ENCODE peak calls at places on chromosome X, in ten cellular contexts. T is stimulated activated CD4-positive, alpha-beta T cell treated with anti-CD3 and anti-CD28 coated beads, Interleukin-4, amount 100 ng/mL, for 1 hour; R is CD8-positive, alpha-beta memory T cell; S is stimulated activated naive B cell treated with anti-CD40 and anti-IgM and Interleukin-4, amounts not matched to agents 10 μg/mL and 1 μg/mL and 100 μg/mL, for 72 hours; O is CD4-positive, alpha-beta T cell; D is activated naive CD4-positive, alpha-beta T cell; A is T-cell; W is H9; Q is ascending aorta; I is NCI-H1048. B is an unnamed sample.

GRCh38 chrX:107654778-107655761 is 26.8 kb downstream of the PRPS1 start:
- DNase-seq in R (peak), S (peak), W (peak), O (peak), T (peak), A (peak), Q (peak), D (peak), I (no peak), B (peak)

GRCh38 chrX:13387656-13388421 is 68.0 kb upstream of the ATXN3L start:
- DNase-seq in A (no peak), W (no peak), T (no peak), S (peak), Q (no peak), D (no peak), R (no peak), O (no peak), I (no peak), B (no peak)

GRCh38 chrX:134718329-134719317 is 60.4 kb upstream of the PLAC1 start:
- DNase-seq in S (no peak), R (no peak), I (no peak), W (no peak), O (no peak), D (no peak), T (no peak), Q (no peak), A (peak), B (no peak)

GRCh38 chrX:129773649-129774458 is 5.9 kb upstream of the SASH3 start:
- DNase-seq in W (no peak), S (no peak), T (no peak), Q (no peak), A (no peak), D (no peak), R (no peak), O (no peak), I (no peak), B (peak)

GRCh38 chrX:136199365-136199764 is 51.8 kb downstream of the MAP7D3 start:
- DNase-seq in O (no peak), Q (no peak), I (no peak), R (no peak), S (no peak), A (no peak), W (no peak), D (no peak), T (no peak), B (no peak)

GRCh38 chrX:48548871-48549270 is 9.4 kb downstream of the TBC1D25 start:
- DNase-seq in R (no peak), T (no peak), A (no peak), I (no peak), Q (no peak), W (no peak), O (no peak), D (no peak), S (no peak), B (no peak)

GRCh38 chrX:131752493-131753198 is 208.8 kb downstream of the OR13H1 start:
- DNase-seq in Q (peak), O (peak), D (peak), A (no peak), W (no peak), S (peak), T (no peak), R (no peak), I (peak), B (no peak)

GRCh38 chrX:150767475-150768131 is 74.4 kb downstream of the MTMR1 start:
- DNase-seq in A (no peak), I (no peak), T (no peak), D (no peak), R (no peak), S (no peak), W (no peak), Q (no peak), O (no peak), B (no peak)

GRCh38 chrX:84188320-84188834 is 378 bp upstream of the RPS6KA6 start:
- DNase-seq in W (peak), S (no peak), I (no peak), A (peak), Q (no peak), T (peak), O (no peak), R (no peak), D (no peak), B (no peak)

GRCh38 chrX:131821945-131822622 is 201.0 kb upstream of the STK26 start:
- DNase-seq in A (no peak), O (peak), S (peak), D (peak), I (no peak), W (no peak), R (no peak), T (no peak), Q (peak), B (peak)

GRCh38 chrX:427812-428725 is 41.4 kb upstream of the PPP2R3B start:
- DNase-seq in S (no peak), R (no peak), I (no peak), Q (no peak), W (peak), O (no peak), D (no peak), A (no peak), T (peak), B (no peak)

GRCh38 chrX:139850968-139851367 is 81.9 kb downstream of the ATP11C start:
- DNase-seq in W (peak), D (no peak), R (no peak), I (no peak), O (no peak), A (no peak), T (no peak), S (no peak), Q (no peak), B (no peak)

GRCh38 chrX:120315776-120316175 is 4.5 kb upstream of the TMEM255A start:
- DNase-seq in D (no peak), O (no peak), S (no peak), W (no peak), I (no peak), A (no peak), R (no peak), T (no peak), Q (no peak), B (no peak)

GRCh38 chrX:120727503-120727902 is 97.6 kb upstream of the C1GALT1C1 start:
- DNase-seq in R (no peak), I (no peak), D (no peak), W (no peak), Q (no peak), T (no peak), A (no peak), S (no peak), O (no peak), B (no peak)

GRCh38 chrX:30654989-30655607 is 1.9 kb downstream of the GK start:
- DNase-seq in R (no peak), D (no peak), O (no peak), W (no peak), I (no peak), A (no peak), T (no peak), Q (no peak), S (no peak), B (no peak)

GRCh38 chrX:69959712-69960111 is 90.0 kb downstream of the AWAT2 start:
- DNase-seq in Q (no peak), S (no peak), W (no peak), I (no peak), O (no peak), R (no peak), D (no peak), T (no peak), A (no peak), B (no peak)

GRCh38 chrX:154378059-154378798 is 866 bp upstream of the EMD start:
- DNase-seq in O (peak), Q (no peak), R (peak), T (peak), D (peak), W (peak), S (peak), A (peak), I (no peak), B (no peak)

GRCh38 chrX:97039363-97040029 is 155.8 kb downstream of the RPA4 start:
- DNase-seq in S (no peak), W (no peak), R (no peak), O (no peak), I (no peak), Q (no peak), T (no peak), A (no peak), D (no peak), B (no peak)

GRCh38 chrX:137051978-137052640 is 18.3 kb upstream of the GPR101 start:
- DNase-seq in O (peak), T (peak), Q (no peak), D (peak), I (peak), S (peak), A (peak), W (peak), R (peak), B (peak)

GRCh38 chrX:131979116-131979515 is 44.0 kb upstream of the STK26 start:
- DNase-seq in T (no peak), W (no peak), O (no peak), I (no peak), S (no peak), D (no peak), A (no peak), R (no peak), Q (no peak), B (no peak)

B was measured in CD4-positive, alpha-beta memory T cell.